ENCODE peak calls at places on chromosomes 16 and 17, in eight cellular contexts. One of them, this sample, is unnamed.

GRCh38 chr17:44599298-44600175 is 42.3 kb downstream of the FZD2 start:
- DNase-seq in stomach: peak; percentile 43
- DNase-seq in AG04450: peak; percentile 89
- DNase-seq in RWPE1: peak; percentile 12
- DNase-seq in AG09309: peak; percentile 78
- DNase-seq in endothelial cell: no peak
- DNase-seq in bronchial epithelial cell: peak; percentile 23
- DNase-seq in fibroblast of lung: peak; percentile 98
- DNase-seq in this sample: peak; percentile 84

GRCh38 chr16:63943568-63943967 is 1178.3 kb downstream of the CDH11 start:
- DNase-seq in fibroblast of lung: peak; percentile 6
- DNase-seq in AG09309: no peak
- DNase-seq in AG04450: no peak
- DNase-seq in endothelial cell: no peak
- DNase-seq in bronchial epithelial cell: no peak
- DNase-seq in stomach: no peak
- DNase-seq in RWPE1: no peak
- DNase-seq in this sample: no peak

GRCh38 chr16:80997139-80997798 is 9.4 kb downstream of the CMC2 start:
- DNase-seq in endothelial cell: no peak
- DNase-seq in RWPE1: no peak
- DNase-seq in AG04450: no peak
- DNase-seq in fibroblast of lung: peak; percentile 53
- DNase-seq in stomach: no peak
- DNase-seq in AG09309: no peak
- DNase-seq in bronchial epithelial cell: peak; percentile 3
- DNase-seq in this sample: no peak

GRCh38 chr16:25110392-25110947 is 1.1 kb upstream of the LCMT1 start:
- DNase-seq in AG04450: no peak
- DNase-seq in RWPE1: no peak
- DNase-seq in AG09309: no peak
- DNase-seq in stomach: no peak
- DNase-seq in bronchial epithelial cell: no peak
- DNase-seq in endothelial cell: no peak
- DNase-seq in fibroblast of lung: no peak
- DNase-seq in this sample: no peak

GRCh38 chr16:48636521-48636920 is 26.5 kb upstream of the N4BP1 start:
- DNase-seq in fibroblast of lung: no peak
- DNase-seq in AG04450: no peak
- DNase-seq in stomach: peak; percentile 3
- DNase-seq in RWPE1: no peak
- DNase-seq in endothelial cell: no peak
- DNase-seq in bronchial epithelial cell: no peak
- DNase-seq in AG09309: no peak
- DNase-seq in this sample: no peak

GRCh38 chr16:55660026-55660425 is 4.2 kb downstream of the SLC6A2 start:
- DNase-seq in AG04450: no peak
- DNase-seq in RWPE1: no peak
- DNase-seq in bronchial epithelial cell: no peak
- DNase-seq in fibroblast of lung: no peak
- DNase-seq in AG09309: no peak
- DNase-seq in stomach: no peak
- DNase-seq in endothelial cell: no peak
- DNase-seq in this sample: no peak

GRCh38 chr16:75377971-75378386 is 55.3 kb downstream of the CFDP1 start:
- DNase-seq in stomach: no peak
- DNase-seq in AG04450: peak; percentile 63
- DNase-seq in AG09309: peak; percentile 98
- DNase-seq in RWPE1: peak; percentile 89
- DNase-seq in bronchial epithelial cell: peak; percentile 100
- DNase-seq in endothelial cell: peak; percentile 28
- DNase-seq in fibroblast of lung: peak; percentile 96
- DNase-seq in this sample: peak; percentile 86

GRCh38 chr17:76481091-76481655 is 13.8 kb downstream of the AANAT start:
- DNase-seq in fibroblast of lung: no peak
- DNase-seq in AG09309: no peak
- DNase-seq in bronchial epithelial cell: no peak
- DNase-seq in RWPE1: no peak
- DNase-seq in stomach: no peak
- DNase-seq in AG04450: no peak
- DNase-seq in endothelial cell: no peak
- DNase-seq in this sample: no peak

GRCh38 chr16:84729716-84730320 is 30.0 kb downstream of the USP10 start:
- DNase-seq in AG09309: no peak
- DNase-seq in RWPE1: no peak
- DNase-seq in AG04450: no peak
- DNase-seq in fibroblast of lung: no peak
- DNase-seq in bronchial epithelial cell: peak; percentile 34
- DNase-seq in endothelial cell: no peak
- DNase-seq in stomach: no peak
- DNase-seq in this sample: no peak

GRCh38 chr17:68420065-68420847 is 37.0 kb downstream of the WIPI1 start:
- DNase-seq in bronchial epithelial cell: no peak
- DNase-seq in stomach: no peak
- DNase-seq in RWPE1: no peak
- DNase-seq in AG09309: no peak
- DNase-seq in AG04450: no peak
- DNase-seq in fibroblast of lung: no peak
- DNase-seq in endothelial cell: no peak
- DNase-seq in this sample: no peak

GRCh38 chr16:17511340-17511739 is 40.6 kb upstream of the XYLT1 start:
- DNase-seq in bronchial epithelial cell: no peak
- DNase-seq in AG09309: peak; percentile 84
- DNase-seq in fibroblast of lung: peak; percentile 84
- DNase-seq in AG04450: peak; percentile 80
- DNase-seq in endothelial cell: no peak
- DNase-seq in RWPE1: no peak
- DNase-seq in stomach: no peak
- DNase-seq in this sample: peak; percentile 85

GRCh38 chr16:11123666-11124065 is 132.3 kb downstream of the SOCS1 start:
- DNase-seq in endothelial cell: no peak
- DNase-seq in AG09309: no peak
- DNase-seq in AG04450: no peak
- DNase-seq in bronchial epithelial cell: no peak
- DNase-seq in stomach: no peak
- DNase-seq in fibroblast of lung: no peak
- DNase-seq in RWPE1: no peak
- DNase-seq in this sample: no peak

GRCh38 chr16:65655802-65656201 is 533.9 kb upstream of the CDH11 start:
- DNase-seq in RWPE1: no peak
- DNase-seq in AG04450: no peak
- DNase-seq in bronchial epithelial cell: no peak
- DNase-seq in endothelial cell: no peak
- DNase-seq in AG09309: no peak
- DNase-seq in stomach: no peak
- DNase-seq in fibroblast of lung: no peak
- DNase-seq in this sample: no peak

GRCh38 chr16:88385112-88385594 is 2.4 kb downstream of the ZNF469 start:
- DNase-seq in fibroblast of lung: no peak
- DNase-seq in AG04450: no peak
- DNase-seq in RWPE1: no peak
- DNase-seq in AG09309: no peak
- DNase-seq in endothelial cell: no peak
- DNase-seq in bronchial epithelial cell: no peak
- DNase-seq in stomach: no peak
- DNase-seq in this sample: no peak

GRCh38 chr17:82952019-82952418 is 112.2 kb upstream of the ZNF750 start:
- DNase-seq in RWPE1: no peak
- DNase-seq in AG04450: no peak
- DNase-seq in bronchial epithelial cell: no peak
- DNase-seq in AG09309: no peak
- DNase-seq in stomach: no peak
- DNase-seq in endothelial cell: no peak
- DNase-seq in fibroblast of lung: no peak
- DNase-seq in this sample: no peak

GRCh38 chr16:56615353-56615752 is 7.0 kb downstream of the MT2A start:
- DNase-seq in AG04450: no peak
- DNase-seq in bronchial epithelial cell: peak; percentile 89
- DNase-seq in RWPE1: no peak
- DNase-seq in endothelial cell: no peak
- DNase-seq in fibroblast of lung: peak; percentile 65
- DNase-seq in AG09309: no peak
- DNase-seq in stomach: no peak
- DNase-seq in this sample: no peak

GRCh38 chr16:70508752-70509151 is 14.6 kb downstream of the COG4 start:
- DNase-seq in stomach: no peak
- DNase-seq in bronchial epithelial cell: peak; percentile 36
- DNase-seq in endothelial cell: no peak
- DNase-seq in RWPE1: no peak
- DNase-seq in AG09309: no peak
- DNase-seq in AG04450: no peak
- DNase-seq in fibroblast of lung: no peak
- DNase-seq in this sample: no peak
- TF ChIP-seq CTCF in stomach: no peak
- TF ChIP-seq CTCF in bronchial epithelial cell: peak; percentile 8
- TF ChIP-seq CTCF in endothelial cell: no peak
- TF ChIP-seq CTCF in RWPE1: no peak
- TF ChIP-seq CTCF in AG09309: peak; percentile 3
- TF ChIP-seq CTCF in AG04450: no peak
- TF ChIP-seq CTCF in fibroblast of lung: no peak
- TF ChIP-seq CTCF in this sample: no peak

GRCh38 chr16:73047536-73048291 is at the start of gene ZFHX3:
- DNase-seq in stomach: peak; percentile 79
- DNase-seq in AG04450: no peak
- DNase-seq in AG09309: no peak
- DNase-seq in RWPE1: no peak
- DNase-seq in fibroblast of lung: peak; percentile 66
- DNase-seq in bronchial epithelial cell: peak; percentile 33
- DNase-seq in endothelial cell: no peak
- DNase-seq in this sample: no peak
- TF ChIP-seq CTCF in stomach: no peak
- TF ChIP-seq CTCF in AG04450: no peak
- TF ChIP-seq CTCF in AG09309: peak; percentile 14
- TF ChIP-seq CTCF in RWPE1: peak; percentile 34
- TF ChIP-seq CTCF in fibroblast of lung: peak; percentile 10
- TF ChIP-seq CTCF in bronchial epithelial cell: peak; percentile 30
- TF ChIP-seq CTCF in endothelial cell: no peak
- TF ChIP-seq CTCF in this sample: peak; percentile 15

DNA sequence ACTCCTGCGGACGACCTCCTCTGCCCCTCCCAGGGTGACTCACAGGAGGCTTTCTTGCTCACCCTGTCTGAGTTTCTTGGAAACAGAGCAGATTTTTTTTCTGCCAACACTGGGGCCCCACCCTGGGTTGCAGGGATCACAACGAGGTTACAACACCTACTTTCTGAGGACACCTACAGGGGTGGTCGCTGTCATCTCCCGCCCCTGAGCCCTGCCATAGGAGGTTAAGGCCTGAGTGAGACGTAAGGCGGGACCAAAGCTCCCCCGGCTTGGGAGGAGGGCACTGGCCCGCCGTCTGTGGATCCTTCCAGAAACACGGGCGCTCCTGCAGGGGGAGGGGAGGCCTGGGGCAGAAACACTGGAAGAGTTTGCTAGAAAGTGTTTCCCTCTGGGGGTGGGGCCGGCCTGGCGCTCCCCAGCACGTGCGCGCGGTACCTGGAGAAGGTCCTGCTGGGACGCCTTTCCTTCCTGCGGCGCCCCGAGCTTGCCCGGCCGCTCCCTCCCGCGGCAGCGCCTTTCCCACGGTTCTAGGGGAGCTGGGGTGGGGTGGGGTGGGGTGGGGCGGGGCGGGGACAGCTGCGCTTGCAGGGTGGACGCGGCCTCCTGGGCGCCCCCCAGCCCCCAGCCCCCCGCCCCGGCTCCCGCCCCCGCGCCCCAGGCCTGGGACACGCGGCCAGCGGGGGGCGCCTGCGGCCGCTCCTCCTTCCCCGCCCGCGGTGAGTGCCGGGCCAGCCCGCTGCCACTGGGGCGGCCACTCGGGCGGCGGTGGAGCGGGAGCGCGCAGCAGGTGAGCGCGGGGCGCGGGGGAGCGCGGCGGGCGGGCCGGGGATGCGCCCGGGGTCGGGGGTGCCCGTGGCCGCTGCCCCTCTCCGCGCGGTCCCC is 20.7 kb upstream of the ADCY7 start:
- DNase-seq in RWPE1: peak; percentile 95
- DNase-seq in bronchial epithelial cell: peak; percentile 91
- DNase-seq in AG04450: no peak
- DNase-seq in stomach: peak; percentile 55
- DNase-seq in endothelial cell: peak; percentile 30
- DNase-seq in fibroblast of lung: peak; percentile 66
- DNase-seq in AG09309: no peak
- DNase-seq in this sample: no peak
- TF ChIP-seq CTCF in RWPE1: peak; percentile 40
- TF ChIP-seq CTCF in bronchial epithelial cell: no peak
- TF ChIP-seq CTCF in AG04450: no peak
- TF ChIP-seq CTCF in stomach: no peak
- TF ChIP-seq CTCF in endothelial cell: no peak
- TF ChIP-seq CTCF in fibroblast of lung: no peak
- TF ChIP-seq CTCF in AG09309: no peak
- TF ChIP-seq CTCF in this sample: no peak

GRCh38 chr17:4014148-4014927 is 50.1 kb upstream of the ATP2A3 start:
- DNase-seq in AG09309: no peak
- DNase-seq in RWPE1: no peak
- DNase-seq in stomach: no peak
- DNase-seq in AG04450: no peak
- DNase-seq in fibroblast of lung: no peak
- DNase-seq in endothelial cell: no peak
- DNase-seq in bronchial epithelial cell: no peak
- DNase-seq in this sample: no peak

GRCh38 chr17:4020096-4020495 is 55.9 kb upstream of the ATP2A3 start:
- DNase-seq in RWPE1: no peak
- DNase-seq in bronchial epithelial cell: no peak
- DNase-seq in fibroblast of lung: no peak
- DNase-seq in endothelial cell: no peak
- DNase-seq in AG09309: no peak
- DNase-seq in stomach: no peak
- DNase-seq in AG04450: no peak
- DNase-seq in this sample: no peak

GRCh38 chr17:4019400-4019799 is 55.2 kb upstream of the ATP2A3 start:
- DNase-seq in endothelial cell: no peak
- DNase-seq in RWPE1: no peak
- DNase-seq in stomach: no peak
- DNase-seq in fibroblast of lung: no peak
- DNase-seq in bronchial epithelial cell: no peak
- DNase-seq in AG09309: no peak
- DNase-seq in AG04450: no peak
- DNase-seq in this sample: no peak

GRCh38 chr17:4018446-4018845 is 54.2 kb upstream of the ATP2A3 start:
- DNase-seq in bronchial epithelial cell: no peak
- DNase-seq in fibroblast of lung: no peak
- DNase-seq in RWPE1: no peak
- DNase-seq in endothelial cell: no peak
- DNase-seq in stomach: no peak
- DNase-seq in AG09309: no peak
- DNase-seq in AG04450: no peak
- DNase-seq in this sample: no peak

GRCh38 chr17:4017377-4017776 is 53.1 kb upstream of the ATP2A3 start:
- DNase-seq in bronchial epithelial cell: no peak
- DNase-seq in fibroblast of lung: no peak
- DNase-seq in AG04450: no peak
- DNase-seq in RWPE1: no peak
- DNase-seq in stomach: no peak
- DNase-seq in endothelial cell: no peak
- DNase-seq in AG09309: no peak
- DNase-seq in this sample: no peak
- TF ChIP-seq CTCF in bronchial epithelial cell: peak; percentile 18
- TF ChIP-seq CTCF in fibroblast of lung: no peak
- TF ChIP-seq CTCF in AG04450: no peak
- TF ChIP-seq CTCF in RWPE1: no peak
- TF ChIP-seq CTCF in stomach: no peak
- TF ChIP-seq CTCF in endothelial cell: peak; percentile 26
- TF ChIP-seq CTCF in AG09309: no peak
- TF ChIP-seq CTCF in this sample: no peak